ENCODE peak calls at places on chromosomes 3 and 15, in seven cellular contexts. E is pulmonary artery endothelial cell; V is activated T-helper 1 cell treated with Interleukin-2 at 50 U/mL for 16 hours; M is body of pancreas; P is right cardiac atrium; R is kidney tubule cell; D is stimulated activated CD4-positive, alpha-beta T cell treated with anti-CD3 and anti-CD28 coated beads, Interleukin-2, amount 100 ng/mL, for 48 hours. S is an unnamed sample.

GRCh38 chr15:50182233-50183013 is 427 bp downstream of the SLC27A2 start:
- DNase-seq in E (no peak), R (peak; percentile 47), M (peak; percentile 25), D (peak; percentile 30), P (no peak), V (peak; percentile 11), S (no peak)

GRCh38 chr3:27500986-27501385 is 16.8 kb upstream of the SLC4A7 start:
- DNase-seq in E (no peak), D (no peak), V (no peak), R (no peak), M (no peak), P (no peak), S (no peak)

GRCh38 chr15:55789066-55789660 is 46.2 kb upstream of the PRTG start:
- DNase-seq in M (no peak), D (peak; percentile 68), E (no peak), P (peak; percentile 28), R (no peak), V (peak; percentile 12), S (no peak)

GRCh38 chr3:74054566-74054965 is 429.8 kb upstream of the PDZRN3 start:
- DNase-seq in D (no peak), V (no peak), P (no peak), M (no peak), R (no peak), E (no peak), S (no peak)

GRCh38 chr3:55562672-55563071 is 75.6 kb upstream of the WNT5A start:
- DNase-seq in P (no peak), M (no peak), V (no peak), R (no peak), D (no peak), E (no peak), S (no peak)

GRCh38 chr15:51803961-51804360 is 25.5 kb upstream of the TMOD3 start:
- DNase-seq in M (no peak), E (no peak), P (no peak), R (no peak), V (no peak), D (no peak), S (no peak)

GRCh38 chr15:77859491-77860060 is 217.9 kb downstream of the TBC1D2B start:
- DNase-seq in E (no peak), M (peak; percentile 86), P (no peak), R (no peak), V (no peak), D (no peak), S (no peak)

GRCh38 chr3:3134750-3135448 is 8.2 kb downstream of the TRNT1 start:
- DNase-seq in P (no peak), E (no peak), M (no peak), D (no peak), R (peak; percentile 55), V (no peak), S (no peak)

GRCh38 chr15:40937762-40938529 is 8.8 kb downstream of the DLL4 start:
- DNase-seq in M (no peak), P (no peak), V (no peak), E (no peak), R (peak; percentile 76), D (no peak), S (no peak)

S was measured in NCI-H1048.